ENCODE peak calls at places on chromosomes 2 and 18, in six cellular contexts. O is CD8-positive, alpha-beta T cell; S is CD4-positive, alpha-beta T cell; G is sigmoid colon; M is SK-N-SH; Z is fibroblast of the aortic adventitia. H is an unnamed sample.

GRCh38 chr2:66305714-66306113 is 129.2 kb upstream of the MEIS1 start:
- DNase-seq in O (no peak), S (no peak), G (peak; percentile 89), M (peak; percentile 44), Z (peak; percentile 6), H (no peak)

GRCh38 chr2:19746611-19747309 is 155.0 kb downstream of the TTC32 start:
- DNase-seq in O (no peak), S (no peak), G (no peak), M (peak; percentile 77), Z (peak; percentile 17), H (no peak)

GRCh38 chr2:59073257-59073656 is 832.1 kb upstream of the FANCL start:
- DNase-seq in O (no peak), S (no peak), G (no peak), M (no peak), Z (no peak), H (no peak)

GRCh38 chr2:165815742-165816141 is 21.7 kb upstream of the GALNT3 start:
- DNase-seq in O (no peak), S (no peak), G (no peak), M (no peak), Z (no peak), H (no peak)

GRCh38 chr2:178109813-178110212 is 2.4 kb upstream of the RBM45 start:
- DNase-seq in O (no peak), S (no peak), G (no peak), M (peak; percentile 64), Z (peak; percentile 66), H (no peak)

GRCh38 chr18:66523219-66523991 is 80.5 kb downstream of the CDH19 start:
- DNase-seq in O (no peak), S (no peak), G (no peak), M (no peak), Z (no peak), H (no peak)

GRCh38 chr2:32553829-32554432 is 73.9 kb upstream of the TTC27 start:
- DNase-seq in O (no peak), S (no peak), G (no peak), M (peak; percentile 57), Z (peak; percentile 74), H (no peak)

GRCh38 chr18:29430416-29430815 is 1253.5 kb upstream of the CDH2 start:
- DNase-seq in O (no peak), S (no peak), G (no peak), M (no peak), Z (no peak), H (no peak)

GRCh38 chr2:132943829-132944228 is 273.8 kb upstream of the LYPD1 start:
- DNase-seq in O (no peak), S (no peak), G (no peak), M (no peak), Z (peak; percentile 12), H (no peak)

GRCh38 chr2:137117385-137117784 is 352.0 kb downstream of the THSD7B start:
- DNase-seq in O (no peak), S (no peak), G (no peak), M (no peak), Z (no peak), H (no peak)

GRCh38 chr18:66495844-66496243 is 108.0 kb downstream of the CDH19 start:
- DNase-seq in O (no peak), S (no peak), G (no peak), M (peak; percentile 26), Z (no peak), H (no peak)

GRCh38 chr2:96531872-96532505 is 4.6 kb upstream of the ARID5A start:
- DNase-seq in O (peak; percentile 89), S (peak; percentile 85), G (peak; percentile 99), M (peak; percentile 86), Z (peak; percentile 100), H (peak; percentile 45)

GRCh38 chr18:10164241-10165160 is 250.7 kb downstream of the VAPA start:
- DNase-seq in O (no peak), S (no peak), G (no peak), M (no peak), Z (no peak), H (no peak)

GRCh38 chr2:20071397-20072383 is 20.3 kb upstream of the LAPTM4A start:
- DNase-seq in O (no peak), S (no peak), G (peak; percentile 85), M (peak; percentile 80), Z (peak; percentile 99), H (no peak)

GRCh38 chr2:5102823-5103222 is 589.4 kb upstream of the SOX11 start:
- DNase-seq in O (no peak), S (no peak), G (no peak), M (no peak), Z (no peak), H (no peak)

GRCh38 chr2:223285505-223286265 is 233.7 kb downstream of the KCNE4 start:
- DNase-seq in O (no peak), S (no peak), G (no peak), M (no peak), Z (no peak), H (no peak)

GRCh38 chr2:39708003-39708402 is 42.3 kb downstream of the TMEM178A start:
- DNase-seq in O (no peak), S (no peak), G (no peak), M (no peak), Z (no peak), H (no peak)

GRCh38 chr2:240873805-240874714 is 5.4 kb downstream of the AGXT start:
- DNase-seq in O (no peak), S (peak; percentile 25), G (no peak), M (peak; percentile 43), Z (no peak), H (peak; percentile 12)

GRCh38 chr2:200452377-200452776 is 57.5 kb downstream of the KCTD18 start:
- DNase-seq in O (no peak), S (no peak), G (no peak), M (no peak), Z (no peak), H (no peak)

GRCh38 chr2:74278176-74278575 is 65.0 kb downstream of the SLC4A5 start:
- DNase-seq in O (no peak), S (no peak), G (no peak), M (peak; percentile 71), Z (no peak), H (no peak)

GRCh38 chr2:148614024-148614331 is 30.6 kb upstream of the EPC2 start:
- DNase-seq in O (no peak), S (no peak), G (no peak), M (no peak), Z (no peak), H (no peak)

GRCh38 chr2:166957686-166958085 is 69.4 kb downstream of the XIRP2 start:
- DNase-seq in O (no peak), S (no peak), G (no peak), M (no peak), Z (no peak), H (no peak)

GRCh38 chr2:14401838-14402237 is 230.7 kb upstream of the LRATD1 start:
- DNase-seq in O (no peak), S (no peak), G (no peak), M (no peak), Z (no peak), H (no peak)

GRCh38 chr2:20172273-20173052 is 52.5 kb downstream of the SDC1 start:
- DNase-seq in O (no peak), S (no peak), G (no peak), M (peak; percentile 36), Z (no peak), H (no peak)

GRCh38 chr2:85096616-85097015 is 36.6 kb upstream of the TCF7L1 start:
- DNase-seq in O (no peak), S (no peak), G (no peak), M (no peak), Z (no peak), H (no peak)

GRCh38 chr2:205902041-205902898 is 183.7 kb downstream of the INO80D start:
- DNase-seq in O (no peak), S (no peak), G (no peak), M (peak; percentile 71), Z (no peak), H (no peak)

GRCh38 chr2:96138146-96139145 is at the start of gene ASTL:
- DNase-seq in O (peak; percentile 72), S (peak; percentile 75), G (no peak), M (peak; percentile 73), Z (peak; percentile 37), H (peak; percentile 53)

GRCh38 chr2:160630801-160631590 is 137.4 kb upstream of the RBMS1 start:
- DNase-seq in O (no peak), S (no peak), G (no peak), M (peak; percentile 60), Z (peak; percentile 46), H (no peak)

GRCh38 chr2:233426619-233427342 is 72.5 kb downstream of the DGKD start:
- DNase-seq in O (no peak), S (peak; percentile 17), G (no peak), M (no peak), Z (peak; percentile 63), H (no peak)

GRCh38 chr2:45834858-45835257 is 183.4 kb downstream of the PRKCE start:
- DNase-seq in O (no peak), S (no peak), G (no peak), M (no peak), Z (no peak), H (no peak)

GRCh38 chr2:128801581-128801980 is 482.9 kb upstream of the HS6ST1 start:
- DNase-seq in O (no peak), S (no peak), G (no peak), M (no peak), Z (no peak), H (no peak)

GRCh38 chr2:101149241-101150192 is 1.7 kb downstream of the TBC1D8 start:
- DNase-seq in O (no peak), S (no peak), G (no peak), M (no peak), Z (peak; percentile 20), H (no peak)
- TF ChIP-seq CTCF in O (no peak), S (no peak), G (no peak), M (no peak), Z (no peak), H (no peak)

DNA sequence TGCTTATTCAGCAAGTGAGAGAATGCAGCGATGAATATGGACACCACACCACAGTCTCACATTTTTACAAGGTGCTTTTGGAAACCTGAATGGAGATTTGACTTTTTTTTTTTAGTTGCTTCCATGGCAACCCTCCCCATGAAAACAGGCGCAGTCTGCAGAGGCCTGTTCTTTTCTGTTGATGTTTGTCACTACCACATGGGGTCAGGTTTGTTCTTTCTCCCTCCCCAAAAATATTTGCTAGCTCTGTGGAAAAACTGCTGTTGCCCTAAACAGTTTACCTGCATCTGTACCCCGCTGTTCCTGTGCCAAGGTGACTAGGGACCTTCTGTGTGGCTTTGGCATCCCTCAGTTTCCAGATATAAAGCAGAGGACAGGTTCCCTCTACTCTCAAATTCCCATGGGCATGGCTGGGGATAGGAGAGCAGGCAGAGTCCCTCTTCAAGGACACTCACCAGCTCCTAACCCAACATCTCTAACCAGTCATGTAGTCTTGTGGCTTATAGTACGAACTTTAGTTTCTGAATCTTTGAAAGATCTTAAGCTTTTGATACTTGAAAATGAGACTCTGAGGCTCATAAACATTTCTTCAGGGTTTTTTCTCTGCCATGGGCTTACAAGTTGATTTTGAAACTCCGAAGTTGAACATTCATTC is 14.7 kb upstream of the MAPRE2 start:
- DNase-seq in O (no peak), S (no peak), G (no peak), M (peak; percentile 38), Z (no peak), H (no peak)
- TF ChIP-seq CTCF in O (peak; percentile 61), S (peak; percentile 69), G (no peak), M (peak; percentile 21), Z (no peak), H (no peak)

GRCh38 chr18:76960528-76961035 is 138.2 kb downstream of the ZNF236 start:
- DNase-seq in O (no peak), S (no peak), G (no peak), M (no peak), Z (no peak), H (no peak)
- TF ChIP-seq CTCF in O (no peak), S (no peak), G (no peak), M (no peak), Z (no peak), H (no peak)

GRCh38 chr2:113174369-113174735 is 581 bp downstream of the PSD4 start:
- DNase-seq in O (no peak), S (no peak), G (no peak), M (no peak), Z (no peak), H (no peak)
- TF ChIP-seq CTCF in O (no peak), S (no peak), G (no peak), M (no peak), Z (no peak), H (no peak)

H was measured in activated B cell treated with CpG ODN at 0.5 μM for 24 hours.